ENCODE peak calls at places on chromosome 21, in six cellular contexts. P, J, S, N, H and E are unnamed samples. For H3K9me3, the result is how much of the 10 kb centered on the place peaks cover.

GRCh38 chr21:46626536-46627302 is 8.8 kb upstream of the PRMT2 start:
- DNase-seq in P (no peak), J (no peak), S (no peak), N (peak), H (no peak), E (no peak)

GRCh38 chr21:28927122-28927521 is 65.6 kb downstream of the LTN1 start:
- DNase-seq in P (no peak), J (no peak), S (no peak), N (no peak), H (no peak), E (no peak)

GRCh38 chr21:16891821-16892220 is 621.0 kb upstream of the CXADR start:
- DNase-seq in P (no peak), J (no peak), S (no peak), N (no peak), H (peak), E (peak)

GRCh38 chr21:46027855-46028493 is 46.4 kb downstream of the COL6A1 start:
- DNase-seq in P (no peak), J (peak), S (no peak), N (no peak), H (peak), E (peak)

GRCh38 chr21:38312822-38313221 is 56.0 kb downstream of the KCNJ15 start:
- DNase-seq in P (no peak), J (no peak), S (no peak), N (no peak), H (no peak), E (no peak)

GRCh38 chr21:38984982-38985422 is 179.3 kb downstream of the ETS2 start:
- DNase-seq in P (no peak), J (peak), S (no peak), N (no peak), H (peak), E (peak)

GRCh38 chr21:30577766-30578165 is 12.4 kb downstream of the KRTAP22-2 start:
- DNase-seq in P (no peak), J (no peak), S (no peak), N (no peak), H (no peak), E (no peak)

GRCh38 chr21:17436626-17437111 is 76.2 kb upstream of the CXADR start:
- DNase-seq in P (no peak), J (peak), S (no peak), N (no peak), H (no peak), E (no peak)

GRCh38 chr21:45041351-45041805 is 33.0 kb upstream of the ADARB1 start:
- DNase-seq in P (peak), J (peak), S (no peak), N (no peak), H (peak), E (no peak)

GRCh38 chr21:45224189-45224938 is 63.3 kb downstream of the POFUT2 start:
- DNase-seq in P (no peak), J (peak), S (peak), N (no peak), H (peak), E (peak)

GRCh38 chr21:44640761-44641160 is 3.6 kb downstream of the KRTAP10-10 start:
- DNase-seq in P (no peak), J (no peak), S (no peak), N (no peak), H (no peak), E (no peak)

GRCh38 chr21:44579056-44579832 is 1.2 kb downstream of the KRTAP10-5 start:
- DNase-seq in P (no peak), J (no peak), S (no peak), N (no peak), H (no peak), E (no peak)

GRCh38 chr21:35441868-35442582 is 392.9 kb upstream of the RUNX1 start:
- DNase-seq in P (no peak), J (no peak), S (no peak), N (peak), H (no peak), E (no peak)

GRCh38 chr21:45534591-45535331 is 7.5 kb downstream of the SLC19A1 start:
- DNase-seq in P (peak), J (no peak), S (no peak), N (no peak), H (peak), E (no peak)

GRCh38 chr21:45292399-45293213 is 4.9 kb upstream of the POFUT2 start:
- DNase-seq in P (peak), J (peak), S (peak), N (peak), H (peak), E (peak)

GRCh38 chr21:38774586-38775285 is 31.0 kb upstream of the ETS2 start:
- DNase-seq in P (peak), J (no peak), S (no peak), N (no peak), H (no peak), E (no peak)

GRCh38 chr21:45887788-45888187 is 93.8 kb upstream of the COL6A1 start:
- DNase-seq in P (no peak), J (no peak), S (no peak), N (peak), H (no peak), E (no peak)

GRCh38 chr21:33127154-33127893 is 57.4 kb downstream of the OLIG1 start:
- DNase-seq in P (peak), J (peak), S (peak), N (peak), H (peak), E (peak)
- H3K4me3 ChIP-seq in P (peak), J (peak), S (no peak), N (peak), H (peak), E (peak)

DNA sequence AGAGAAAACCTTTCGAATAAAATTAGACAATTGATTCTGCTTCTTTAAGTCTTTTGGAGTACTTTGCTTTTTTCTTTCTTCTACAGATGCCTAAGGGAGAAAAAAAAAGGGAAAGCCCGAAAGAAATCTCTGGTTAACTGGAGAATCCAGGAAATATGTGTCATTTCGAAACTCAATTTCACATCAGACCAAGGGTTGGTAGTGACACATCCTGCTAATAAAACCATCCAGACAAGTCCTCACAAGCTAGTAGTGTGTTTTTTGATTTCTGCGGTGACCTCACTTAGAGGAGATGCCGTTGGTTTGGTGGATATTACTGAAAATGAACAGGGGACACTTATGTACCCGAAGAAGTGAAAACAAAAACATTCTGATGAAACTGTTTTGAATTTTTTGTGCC is 726.5 kb upstream of the ADAMTS5 start:
- DNase-seq in P (no peak), J (peak), S (no peak), N (no peak), H (peak), E (no peak)
- H3K9me3 ChIP-seq in P (under half), J (under half), S (under half), N (under half), H (under half), E (under half)

DNA sequence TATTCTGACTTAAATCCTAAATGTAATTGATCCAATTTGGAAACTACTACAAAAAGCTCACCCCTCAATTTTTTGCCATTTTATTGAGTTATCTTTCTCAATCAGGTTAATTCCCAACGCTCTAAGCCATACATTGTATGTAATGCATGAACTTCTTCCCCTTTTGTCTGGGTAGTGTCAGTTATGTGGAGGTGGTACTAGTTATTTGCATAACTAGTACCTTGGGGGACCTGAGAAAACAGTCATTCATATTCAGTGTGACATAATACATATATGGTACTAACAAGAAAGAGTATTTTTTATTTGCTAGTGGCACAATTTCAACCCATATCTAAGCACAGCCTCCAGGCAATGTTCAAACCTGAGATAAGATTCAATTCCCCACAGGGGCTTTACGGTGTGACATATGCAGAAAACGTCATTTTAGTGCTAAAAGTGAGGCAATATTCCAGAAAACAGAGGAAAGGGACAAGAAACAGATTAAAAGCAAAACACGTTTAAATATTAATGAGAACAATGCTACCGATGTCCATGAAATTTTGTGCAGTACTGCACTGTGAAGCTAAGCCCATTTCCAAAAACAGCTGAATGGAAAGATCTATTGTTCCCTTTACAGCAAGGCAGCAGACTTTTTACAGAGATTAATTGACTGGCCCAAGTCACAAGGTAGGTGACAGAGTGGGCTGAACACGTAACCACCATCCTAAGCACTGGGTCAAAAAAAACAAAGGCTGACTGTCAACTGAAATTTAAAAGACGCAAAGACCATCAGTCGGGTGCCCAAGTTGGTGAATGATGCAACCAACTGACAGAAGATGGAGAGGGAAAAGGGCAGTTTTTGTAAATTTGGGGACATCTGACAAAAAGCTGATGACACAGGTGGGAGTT is 1.4 kb downstream of the HLCS start:
- DNase-seq in P (no peak), J (no peak), S (no peak), N (no peak), H (no peak), E (no peak)
- H3K4me3 ChIP-seq in P (peak), J (peak), S (no peak), N (no peak), H (no peak), E (peak)

GRCh38 chr21:19256934-19257660 is 853.5 kb upstream of the TMPRSS15 start:
- DNase-seq in P (no peak), J (no peak), S (no peak), N (no peak), H (no peak), E (no peak)

DNA sequence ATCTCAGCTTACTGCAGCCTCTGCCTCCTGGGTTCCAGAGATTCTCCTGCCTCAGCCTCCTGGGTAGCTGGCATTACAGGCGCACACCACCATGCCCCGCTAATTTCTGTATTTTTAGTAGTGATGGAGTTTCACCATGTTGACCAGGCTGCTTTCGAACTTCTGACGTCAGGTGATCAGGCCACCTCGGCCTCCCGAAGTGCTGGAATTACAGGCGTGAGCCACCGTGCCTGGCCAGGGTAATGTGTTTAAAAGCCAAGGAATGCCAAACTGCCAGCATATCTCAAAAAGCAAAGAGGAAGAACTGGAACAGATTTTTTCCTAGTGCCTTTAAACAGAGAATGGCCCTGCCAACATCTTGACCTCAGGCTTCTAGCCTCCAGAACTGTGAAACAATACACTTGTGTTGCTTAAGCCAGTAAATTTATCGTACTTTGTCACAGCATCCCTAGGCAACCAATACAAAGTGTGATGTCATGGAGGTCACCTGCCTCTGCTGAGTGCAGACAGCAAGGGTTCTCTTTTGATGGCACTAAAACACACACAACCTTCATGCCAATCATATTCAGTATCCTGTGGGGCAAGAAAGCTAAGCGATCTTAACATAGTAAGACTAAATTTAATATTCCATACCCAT is 858.3 kb upstream of the TMPRSS15 start:
- DNase-seq in P (no peak), J (no peak), S (no peak), N (no peak), H (no peak), E (no peak)
- H3K9me3 ChIP-seq in P (under half), J (under half), S (under half), N (under half), H (under half), E (under half)

GRCh38 chr21:42781981-42782722 is 97.2 kb downstream of the WDR4 start:
- DNase-seq in P (no peak), J (no peak), S (no peak), N (no peak), H (no peak), E (no peak)

GRCh38 chr21:42784896-42785451 is 94.4 kb downstream of the WDR4 start:
- DNase-seq in P (no peak), J (no peak), S (no peak), N (no peak), H (no peak), E (no peak)

GRCh38 chr21:42782723-42783247 is 96.6 kb downstream of the WDR4 start:
- DNase-seq in P (no peak), J (no peak), S (no peak), N (no peak), H (no peak), E (no peak)

GRCh38 chr21:42785666-42786427 is 93.5 kb downstream of the WDR4 start:
- DNase-seq in P (no peak), J (no peak), S (no peak), N (no peak), H (no peak), E (no peak)

GRCh38 chr21:42784276-42784675 is 95.1 kb downstream of the WDR4 start:
- DNase-seq in P (no peak), J (no peak), S (no peak), N (no peak), H (no peak), E (no peak)
- H3K4me3 ChIP-seq in P (no peak), J (no peak), S (peak), N (peak), H (no peak), E (no peak)

GRCh38 chr21:40300300-40300699 is 433.1 kb downstream of the PCP4 start:
- DNase-seq in P (no peak), J (no peak), S (no peak), N (no peak), H (no peak), E (no peak)

DNA sequence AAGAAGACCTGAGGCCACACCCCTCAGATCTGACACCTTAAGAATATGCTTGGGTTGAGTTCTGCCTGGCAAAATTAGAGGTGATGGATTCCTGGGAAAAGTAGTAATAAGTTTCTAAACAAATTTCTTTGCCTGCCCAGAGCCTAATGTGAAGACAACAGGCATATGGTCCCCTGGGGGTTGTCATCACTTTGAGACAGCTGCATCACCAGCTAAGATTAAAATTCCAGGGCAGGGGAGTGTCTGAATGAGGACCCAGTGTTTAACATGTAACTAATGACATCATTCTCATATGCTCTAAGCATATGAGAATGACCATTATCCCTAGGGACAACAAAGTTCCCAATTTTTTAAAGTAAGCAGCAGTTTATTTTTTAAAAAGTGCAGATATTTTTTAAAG is 432.2 kb downstream of the PCP4 start:
- DNase-seq in P (no peak), J (no peak), S (no peak), N (no peak), H (no peak), E (no peak)
- H3K9me3 ChIP-seq in P (under half), J (under half), S (under half), N (under half), H (under half), E (under half)

DNA sequence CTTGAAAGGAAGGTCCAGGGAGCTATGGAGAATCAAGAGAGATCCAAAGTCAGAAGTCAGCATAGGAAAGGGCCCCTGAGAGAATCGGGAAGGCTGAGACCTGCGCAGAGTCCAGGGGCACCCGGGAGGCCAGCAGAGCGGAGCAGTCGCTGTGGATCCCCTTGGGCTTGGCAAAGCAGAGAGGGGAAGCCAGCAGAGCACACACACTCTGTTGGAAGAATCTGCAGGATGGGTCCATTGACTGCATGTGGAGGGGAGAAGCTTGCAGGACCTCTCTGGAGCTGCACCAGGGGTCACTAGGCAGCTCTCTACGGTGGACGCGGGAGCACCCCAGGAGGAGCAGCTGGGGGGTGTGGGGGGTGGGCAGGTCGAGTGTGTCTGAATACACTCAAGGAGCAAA is 6.4 kb downstream of the RIPK4 start:
- DNase-seq in P (no peak), J (no peak), S (no peak), N (no peak), H (no peak), E (no peak)
- H3K4me3 ChIP-seq in P (no peak), J (no peak), S (no peak), N (no peak), H (no peak), E (no peak)